ENCODE peak calls at places on chromosomes 1 and 21, in five cellular contexts. P is GM10248, Y is EL, I is small intestine, A is iPS DF 19.7. J is an unnamed sample.

GRCh38 chr1:85705940-85706339 is 2.3 kb downstream of the ZNHIT6 start:
- DNase-seq in Y (no peak), I (no peak), A (no peak), P (no peak), J (no peak)

GRCh38 chr1:94096797-94097549 is 24.0 kb downstream of the ABCA4 start:
- DNase-seq in Y (no peak), P (no peak), I (no peak), A (no peak), J (peak; percentile 71)

GRCh38 chr1:41612953-41613352 is 128.5 kb upstream of the EDN2 start:
- DNase-seq in I (no peak), P (no peak), Y (no peak), A (no peak), J (no peak)

GRCh38 chr1:218587890-218588289 is 242.8 kb downstream of the TGFB2 start:
- DNase-seq in P (no peak), Y (no peak), I (no peak), A (no peak), J (no peak)

GRCh38 chr1:230121950-230122349 is 54.9 kb downstream of the GALNT2 start:
- DNase-seq in Y (no peak), A (no peak), P (no peak), I (no peak), J (no peak)

GRCh38 chr1:227887697-227888403 is 59.9 kb downstream of the WNT9A start:
- DNase-seq in P (no peak), Y (no peak), A (no peak), I (no peak), J (peak; percentile 14)

GRCh38 chr1:198856601-198857000 is 217.8 kb downstream of the PTPRC start:
- DNase-seq in A (no peak), P (no peak), I (no peak), Y (peak; percentile 38), J (no peak)

GRCh38 chr1:162536511-162536910 is 25.0 kb upstream of the UAP1 start:
- DNase-seq in P (no peak), I (no peak), A (no peak), Y (peak; percentile 73), J (peak; percentile 76)

GRCh38 chr1:231781887-231782286 is 155.3 kb downstream of the DISC1 start:
- DNase-seq in P (no peak), Y (peak; percentile 6), A (no peak), I (no peak), J (peak; percentile 47)

GRCh38 chr1:66207484-66207883 is 326.5 kb upstream of the SGIP1 start:
- DNase-seq in Y (peak; percentile 52), I (no peak), A (no peak), P (no peak), J (peak; percentile 34)

GRCh38 chr1:54471588-54471987 is 65.4 kb upstream of the SSBP3 start:
- DNase-seq in P (no peak), A (no peak), I (no peak), Y (no peak), J (no peak)

GRCh38 chr1:234515411-234515810 is 36.4 kb upstream of the TARBP1 start:
- DNase-seq in P (no peak), A (no peak), Y (peak; percentile 63), I (no peak), J (peak; percentile 76)

GRCh38 chr1:204080163-204080903 is 7.4 kb downstream of the SOX13 start:
- DNase-seq in A (peak; percentile 97), I (peak; percentile 83), Y (peak; percentile 92), P (no peak), J (peak; percentile 80)

GRCh38 chr1:85330711-85331290 is 54.4 kb upstream of the BCL10 start:
- DNase-seq in P (no peak), Y (peak; percentile 100), A (no peak), I (no peak), J (peak; percentile 99)

GRCh38 chr1:181479137-181479745 is 4.1 kb upstream of the CACNA1E start:
- DNase-seq in P (peak; percentile 78), Y (peak; percentile 57), I (peak; percentile 69), A (no peak), J (peak; percentile 56)

GRCh38 chr1:154493276-154493675 is 8.7 kb upstream of the TDRD10 start:
- DNase-seq in P (no peak), I (no peak), Y (no peak), A (no peak), J (no peak)

GRCh38 chr1:33010946-33011731 is 25.5 kb downstream of the AK2 start:
- DNase-seq in I (peak; percentile 30), Y (peak; percentile 33), P (no peak), A (no peak), J (peak; percentile 63)

GRCh38 chr1:233294991-233295774 is at the start of gene PCNX2:
- DNase-seq in A (peak; percentile 70), Y (peak; percentile 81), P (peak; percentile 84), I (peak; percentile 61), J (peak; percentile 45)

GRCh38 chr1:9250586-9251381 is 16.2 kb downstream of the H6PD start:
- DNase-seq in Y (no peak), P (no peak), I (peak; percentile 86), A (no peak), J (no peak)

GRCh38 chr1:44640178-44640865 is 34.0 kb downstream of the TMEM53 start:
- DNase-seq in P (no peak), Y (no peak), I (no peak), A (no peak), J (no peak)

GRCh38 chr1:232166942-232167341 is 463.0 kb downstream of the SIPA1L2 start:
- DNase-seq in Y (no peak), I (peak; percentile 14), A (no peak), P (no peak), J (no peak)

GRCh38 chr21:25689226-25689625 is 45.5 kb downstream of the ATP5PF start:
- DNase-seq in Y (no peak), P (no peak), A (no peak), I (no peak), J (no peak)

GRCh38 chr1:93579891-93580290 is 101.7 kb downstream of the BCAR3 start:
- DNase-seq in A (no peak), P (no peak), I (peak; percentile 61), Y (peak; percentile 87), J (peak; percentile 94)

GRCh38 chr1:203199481-203200058 is 13.1 kb upstream of the CHI3L1 start:
- DNase-seq in P (no peak), A (no peak), Y (no peak), I (no peak), J (peak; percentile 43)

GRCh38 chr1:115238336-115239147 is 99.5 kb downstream of the NGF start:
- DNase-seq in Y (no peak), P (no peak), A (no peak), I (peak; percentile 45), J (no peak)

GRCh38 chr1:198809247-198809646 is 170.4 kb downstream of the PTPRC start:
- DNase-seq in I (no peak), P (no peak), A (no peak), Y (peak; percentile 14), J (peak; percentile 64)

GRCh38 chr1:218850367-218850766 is 323.3 kb upstream of the LYPLAL1 start:
- DNase-seq in A (no peak), P (no peak), Y (peak; percentile 28), I (no peak), J (peak; percentile 21)

GRCh38 chr1:18716785-18717678 is 86.4 kb downstream of the PAX7 start:
- DNase-seq in Y (no peak), P (no peak), I (no peak), A (no peak), J (no peak)

GRCh38 chr1:113415256-113416189 is 25.2 kb downstream of the MAGI3 start:
- DNase-seq in Y (no peak), A (no peak), I (no peak), P (no peak), J (peak; percentile 10)

GRCh38 chr1:167533851-167534300 is 15.5 kb upstream of the CD247 start:
- DNase-seq in A (no peak), P (peak; percentile 81), I (peak; percentile 82), Y (peak; percentile 53), J (peak; percentile 76)

GRCh38 chr1:240499012-240499411 is 112.9 kb downstream of the GREM2 start:
- DNase-seq in I (no peak), P (no peak), Y (peak; percentile 65), A (no peak), J (peak; percentile 48)

GRCh38 chr21:38984982-38985422 is 179.3 kb downstream of the ETS2 start:
- DNase-seq in I (no peak), P (no peak), Y (peak; percentile 90), A (no peak), J (peak; percentile 84)

GRCh38 chr1:227729881-227730629 is 5.0 kb downstream of the JMJD4 start:
- DNase-seq in A (peak; percentile 54), I (peak; percentile 25), P (peak; percentile 68), Y (peak; percentile 57), J (peak; percentile 67)

J was measured in foreskin fibroblast.